ENCODE peak calls at places on chromosomes 2 and 18, in four cellular contexts. R is H1, I is HepG2, A is GM12878. H is an unnamed sample.

GRCh38 chr2:1546023-1546591 is 132.8 kb downstream of the TPO start:
- DNase-seq in I (peak), R (no peak), A (no peak), H (peak)

GRCh38 chr18:44541781-44542180 is 138.9 kb upstream of the SETBP1 start:
- DNase-seq in R (no peak), A (no peak), I (no peak), H (no peak)

GRCh38 chr2:9498210-9498609 is 23.9 kb downstream of the IAH1 start:
- DNase-seq in I (no peak), R (no peak), A (no peak), H (no peak)

GRCh38 chr18:43277164-43277600 is at the start of gene SYT4:
- DNase-seq in A (no peak), R (peak), I (peak), H (peak)

GRCh38 chr2:100184055-100184737 is 41.8 kb upstream of the AFF3 start:
- DNase-seq in I (no peak), A (no peak), R (no peak), H (no peak)

GRCh38 chr2:46164581-46165301 is 132.5 kb upstream of the EPAS1 start:
- DNase-seq in A (no peak), I (no peak), R (no peak), H (no peak)

GRCh38 chr18:3177902-3178687 is 41.7 kb downstream of the MYOM1 start:
- DNase-seq in R (no peak), I (no peak), A (peak), H (no peak)

GRCh38 chr2:191686658-191687057 is 8.7 kb downstream of the NABP1 start:
- DNase-seq in I (no peak), A (no peak), R (no peak), H (no peak)

GRCh38 chr2:128549646-128550260 is 231.1 kb upstream of the HS6ST1 start:
- DNase-seq in R (no peak), A (no peak), I (no peak), H (no peak)

GRCh38 chr2:152594022-152594712 is 123.1 kb downstream of the PRPF40A start:
- DNase-seq in R (no peak), I (no peak), A (no peak), H (no peak)

GRCh38 chr2:168977608-168978007 is 53.5 kb downstream of the ABCB11 start:
- DNase-seq in R (no peak), A (no peak), I (no peak), H (no peak)

GRCh38 chr2:213834331-213834730 is 550.1 kb downstream of the SPAG16 start:
- DNase-seq in I (no peak), R (no peak), A (no peak), H (no peak)

GRCh38 chr2:64582774-64583340 is 58.7 kb downstream of the AFTPH start:
- DNase-seq in I (no peak), R (no peak), A (peak), H (no peak)

GRCh38 chr2:85234879-85235278 is 92.9 kb downstream of the TGOLN2 start:
- DNase-seq in R (no peak), A (no peak), I (no peak), H (no peak)

GRCh38 chr2:37365669-37366068 is 21.2 kb downstream of the QPCT start:
- DNase-seq in A (no peak), I (no peak), R (no peak), H (no peak)

GRCh38 chr2:219644801-219645480 is 17.5 kb downstream of the SLC4A3 start:
- DNase-seq in R (no peak), I (no peak), A (no peak), H (no peak)

GRCh38 chr2:239376351-239376750 is 24.5 kb downstream of the HDAC4 start:
- DNase-seq in I (no peak), A (no peak), R (no peak), H (no peak)

GRCh38 chr2:179543361-179543901 is 278.8 kb upstream of the SESTD1 start:
- DNase-seq in A (no peak), R (no peak), I (peak), H (no peak)

GRCh38 chr2:173076557-173077345 is 1.1 kb downstream of the MAP3K20 start:
- DNase-seq in I (no peak), R (no peak), A (peak), H (peak)

GRCh38 chr18:66043009-66043408 is 292.2 kb downstream of the CDH7 start:
- DNase-seq in I (no peak), A (no peak), R (no peak), H (no peak)

DNA sequence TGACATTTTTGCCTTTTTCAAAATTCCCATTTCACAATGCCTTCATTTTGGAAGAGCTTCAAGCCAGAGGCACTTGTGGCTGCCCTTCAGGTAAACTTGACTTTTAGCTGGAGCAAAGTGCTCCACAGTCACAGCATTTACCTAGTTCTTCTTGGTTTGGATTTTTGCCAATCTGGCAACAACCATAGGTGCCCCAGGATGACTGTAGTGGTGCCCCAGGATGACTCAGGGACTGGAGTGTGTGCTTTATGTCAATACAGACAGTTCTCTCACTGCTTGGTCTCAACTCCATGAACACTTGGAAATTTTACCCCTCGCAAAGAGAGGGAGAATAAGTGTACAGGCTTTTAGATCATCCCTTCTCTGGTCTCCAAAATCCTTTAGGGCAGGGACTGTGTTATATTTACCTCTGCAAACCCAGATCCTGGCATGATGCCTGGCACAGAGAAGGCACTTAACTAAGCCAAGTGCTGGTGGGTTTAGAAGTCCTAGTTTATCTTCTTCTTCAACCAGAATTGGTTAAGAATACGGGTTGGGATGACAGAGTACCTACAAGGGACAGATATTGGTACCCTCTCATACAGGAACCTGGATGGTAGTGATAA is 15.3 kb upstream of the PTPN4 start:
- DNase-seq in R (no peak), I (peak), A (no peak), H (no peak)
- TF ChIP-seq TCF12 in R (no peak), I (no peak), A (no peak), H (peak)

GRCh38 chr2:204078003-204078698 is 141.6 kb downstream of the ICOS start:
- DNase-seq in A (no peak), I (no peak), R (no peak), H (no peak)
- TF ChIP-seq TCF12 in A (no peak), I (no peak), R (no peak), H (no peak)

DNA sequence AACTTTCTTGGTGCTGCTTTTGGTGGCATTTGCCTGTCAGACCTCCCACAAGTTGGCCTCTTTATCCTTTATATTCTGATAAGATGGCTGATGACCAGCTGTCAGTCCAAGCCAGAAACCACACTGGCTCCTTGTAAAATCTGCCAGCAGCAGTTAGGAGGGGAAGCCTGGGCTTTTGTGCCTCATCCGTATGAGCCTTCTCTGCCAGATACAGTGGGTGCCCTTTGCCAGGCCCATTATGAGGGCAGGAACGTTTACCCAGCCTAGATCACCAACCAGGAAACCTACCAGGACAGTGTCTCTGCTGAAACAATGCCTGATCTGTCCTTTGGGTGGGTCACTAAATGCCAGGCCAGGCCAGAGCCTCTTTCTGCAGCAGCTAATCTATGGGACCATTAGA is 202.9 kb upstream of the SP5 start:
- DNase-seq in R (no peak), A (no peak), I (no peak), H (no peak)
- TF ChIP-seq TCF12 in R (no peak), A (no peak), I (no peak), H (no peak)

GRCh38 chr2:235498556-235499305 is 4.9 kb downstream of the AGAP1 start:
- DNase-seq in R (no peak), I (no peak), A (no peak), H (peak)
- TF ChIP-seq TCF12 in R (no peak), I (no peak), A (no peak), H (no peak)

H was measured in SK-N-SH.